ENCODE peak calls at places on chromosomes 7 and 10, in four cellular contexts. X is upper lobe of right lung, D is PC-9, K is left ventricle myocardium inferior. W is an unnamed sample.
A peak's percentile ranks its signal among the peaks of the same experiment; 100 is the strongest.

GRCh38 chr7:150446288-150446938 is 4.0 kb upstream of the GIMAP8 start:
- DNase-seq in D (no peak), X (no peak), K (no peak), W (no peak)

GRCh38 chr7:84697506-84697905 is 489.4 kb downstream of the SEMA3D start:
- DNase-seq in X (no peak), K (no peak), D (no peak), W (no peak)

GRCh38 chr7:79320741-79321473 is 132.6 kb downstream of the MAGI2 start:
- DNase-seq in X (no peak), K (no peak), D (no peak), W (no peak)

GRCh38 chr7:111743244-111743852 is 181.1 kb upstream of the IMMP2L start:
- DNase-seq in D (no peak), K (no peak), X (no peak), W (no peak)

GRCh38 chr7:132705146-132705545 is 128.9 kb upstream of the PLXNA4 start:
- DNase-seq in X (no peak), D (no peak), K (no peak), W (no peak)

GRCh38 chr10:88473989-88474883 is 108.9 kb downstream of the RNLS start:
- DNase-seq in K (no peak), X (peak; percentile 63), D (peak; percentile 90), W (no peak)

GRCh38 chr7:128827971-128828711 is 2.1 kb upstream of the FLNC start:
- DNase-seq in K (peak; percentile 72), D (no peak), X (no peak), W (no peak)

GRCh38 chr10:45282061-45282460 is 33.3 kb downstream of the OR13A1 start:
- DNase-seq in K (no peak), X (no peak), D (no peak), W (no peak)

GRCh38 chr10:25869609-25870008 is 64.4 kb upstream of the MYO3A start:
- DNase-seq in K (no peak), X (no peak), D (no peak), W (no peak)

GRCh38 chr7:48421357-48421756 is 250.1 kb downstream of the ABCA13 start:
- DNase-seq in K (no peak), X (no peak), D (no peak), W (no peak)
- TF ChIP-seq CTCF in K (no peak), X (no peak), D (no peak), W (no peak)

GRCh38 chr7:146709628-146710027 is 593.0 kb downstream of the CNTNAP2 start:
- DNase-seq in K (no peak), X (no peak), D (no peak), W (no peak)

GRCh38 chr7:146713907-146714306 is 597.3 kb downstream of the CNTNAP2 start:
- DNase-seq in K (no peak), D (no peak), X (no peak), W (no peak)
- H3K9me3 ChIP-seq in K (no peaks in the 10 kb centered on the region), D (no peaks in the 10 kb centered on the region), X (no peaks in the 10 kb centered on the region), W (no peaks in the 10 kb centered on the region)

GRCh38 chr10:59880019-59880717 is 26.2 kb downstream of the CCDC6 start:
- DNase-seq in D (no peak), K (no peak), X (no peak), W (no peak)
- TF ChIP-seq CTCF in D (no peak), K (no peak), X (no peak), W (no peak)

GRCh38 chr7:157898802-157899201 is 562.0 kb downstream of the DNAJB6 start:
- DNase-seq in K (no peak), X (no peak), D (no peak), W (no peak)

GRCh38 chr7:157895520-157896375 is 558.9 kb downstream of the DNAJB6 start:
- DNase-seq in D (no peak), K (no peak), X (no peak), W (no peak)

GRCh38 chr7:157900011-157900410 is 563.2 kb downstream of the DNAJB6 start:
- DNase-seq in D (no peak), K (no peak), X (no peak), W (no peak)

GRCh38 chr7:157896774-157897555 is 560.2 kb downstream of the DNAJB6 start:
- DNase-seq in X (no peak), D (no peak), K (no peak), W (no peak)

DNA sequence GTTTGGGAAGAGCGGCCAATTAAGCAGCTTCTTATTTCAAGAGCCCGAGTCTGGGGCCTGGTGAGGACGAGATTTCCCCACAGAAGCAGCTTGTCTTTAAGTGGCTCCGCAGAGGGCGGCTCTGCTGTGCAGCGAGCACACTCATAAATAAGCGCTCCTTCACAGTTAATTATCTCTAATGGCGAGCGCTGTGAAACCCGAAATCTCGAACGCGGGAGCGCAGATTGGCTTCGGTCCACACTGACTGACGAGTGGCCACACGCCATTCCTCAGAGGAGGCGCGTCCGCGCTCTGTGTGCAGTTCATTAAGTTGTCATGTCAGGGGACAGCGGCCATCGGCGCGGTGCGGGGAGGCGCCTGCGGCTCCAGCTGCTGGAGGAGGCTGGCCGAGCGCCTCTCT is 560.9 kb downstream of the DNAJB6 start:
- DNase-seq in X (no peak), D (no peak), K (no peak), W (no peak)
- H3K9me3 ChIP-seq in X (no peaks in the 10 kb centered on the region), D (no peaks in the 10 kb centered on the region), K (no peaks in the 10 kb centered on the region), W (no peaks in the 10 kb centered on the region)

GRCh38 chr7:155296788-155297516 is 726 bp upstream of the INSIG1 start:
- DNase-seq in D (peak; percentile 71), X (peak; percentile 84), K (peak; percentile 43), W (peak; percentile 76)
- TF ChIP-seq CTCF in D (peak; percentile 69), X (peak; percentile 43), K (peak; percentile 69), W (peak; percentile 32)

DNA sequence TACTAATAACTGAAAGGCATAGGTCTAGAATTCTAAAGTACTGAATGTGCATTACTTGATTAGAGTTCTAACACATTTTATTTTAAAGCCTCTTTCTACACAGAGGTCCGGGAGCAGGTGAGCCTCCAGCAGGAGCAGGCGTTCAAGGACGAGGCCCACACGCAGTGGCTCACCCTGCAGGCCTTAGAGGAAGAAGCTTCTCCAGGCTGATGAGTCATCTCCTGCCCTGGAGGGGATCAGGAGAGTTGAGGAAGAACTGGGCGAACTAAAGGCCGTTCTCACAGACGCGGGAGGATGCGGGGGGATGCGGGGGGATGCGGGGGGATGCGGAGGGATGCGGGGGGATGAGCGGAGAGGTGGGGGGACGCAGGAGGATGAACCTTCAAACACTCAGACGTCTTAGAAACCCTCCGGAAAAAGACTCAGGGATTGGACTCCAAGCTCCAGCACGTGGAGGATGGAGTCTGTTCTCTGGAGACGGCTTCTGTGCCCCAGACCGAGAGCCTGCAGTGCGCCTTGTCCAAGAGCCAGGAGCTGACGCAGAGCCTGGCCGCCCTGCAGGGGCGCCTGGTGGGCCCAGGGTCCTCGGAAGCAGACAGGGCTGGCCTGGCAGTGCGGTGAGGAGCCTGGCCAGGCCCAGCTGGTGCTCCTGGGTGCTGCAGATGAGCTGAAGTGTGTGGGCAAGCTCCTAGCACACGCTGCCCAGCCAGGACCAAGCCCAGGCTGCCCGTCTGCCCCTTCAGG is 433.7 kb upstream of the TPK1 start:
- DNase-seq in K (no peak), D (no peak), X (no peak), W (no peak)
- H3K9me3 ChIP-seq in K (peaks cover 34% of the 10 kb centered on the region), D (no peaks in the 10 kb centered on the region), X (no peaks in the 10 kb centered on the region), W (no peaks in the 10 kb centered on the region)

W was measured in CD8-positive, alpha-beta T cell.